ENCODE peak calls at places on chromosomes 6 and 20, in ten cellular contexts. N is stomach, E is spleen, W is transverse colon, O is ovary, S is tibial nerve, L is heart left ventricle, M is esophagus squamous epithelium, A is testis, K is NB4. Y is an unnamed sample.

GRCh38 chr20:50916257-50916656 is 15.0 kb downstream of the ADNP start:
- DNase-seq in S (no peak), K (no peak), L (no peak), A (no peak), N (no peak), O (no peak), W (no peak), M (no peak), E (no peak), Y (no peak)

GRCh38 chr6:144897441-144897921 is 612.3 kb downstream of the UTRN start:
- DNase-seq in L (no peak), N (no peak), S (no peak), A (no peak), W (no peak), M (no peak), O (no peak), E (no peak), K (no peak), Y (no peak)

GRCh38 chr6:62891065-62891647 is 320.1 kb upstream of the FKBP1C start:
- DNase-seq in K (peak; percentile 25), O (no peak), A (no peak), S (no peak), E (no peak), L (no peak), N (no peak), W (no peak), M (no peak), Y (no peak)

GRCh38 chr6:130482645-130483390 is 117.0 kb downstream of the TMEM200A start:
- DNase-seq in M (no peak), O (no peak), S (no peak), W (no peak), E (no peak), N (no peak), L (no peak), A (no peak), K (no peak), Y (no peak)

GRCh38 chr20:3995067-3995748 is 20.1 kb downstream of the RNF24 start:
- DNase-seq in W (no peak), S (no peak), K (peak; percentile 35), E (no peak), O (no peak), A (no peak), M (no peak), L (no peak), N (no peak), Y (no peak)

GRCh38 chr6:77217896-77218295 is 245.4 kb downstream of the HTR1B start:
- DNase-seq in L (no peak), A (no peak), S (no peak), E (no peak), K (no peak), O (no peak), W (no peak), M (no peak), N (no peak), Y (no peak)

GRCh38 chr20:11222243-11222642 is 548.4 kb upstream of the JAG1 start:
- DNase-seq in W (no peak), S (no peak), O (no peak), K (no peak), A (no peak), L (no peak), N (no peak), M (no peak), E (no peak), Y (no peak)

GRCh38 chr6:38517005-38517404 is 122.7 kb downstream of the BTBD9 start:
- DNase-seq in K (no peak), M (no peak), L (no peak), S (no peak), A (no peak), N (no peak), W (no peak), E (no peak), O (no peak), Y (no peak)

GRCh38 chr6:27128796-27129094 is 118.8 kb upstream of the PRSS16 start:
- DNase-seq in K (no peak), A (no peak), W (no peak), M (no peak), S (no peak), E (no peak), O (no peak), L (no peak), N (no peak), Y (no peak)

GRCh38 chr6:27126046-27126814 is 121.3 kb upstream of the PRSS16 start:
- DNase-seq in L (no peak), A (no peak), K (no peak), O (no peak), N (no peak), E (no peak), M (no peak), W (no peak), S (no peak), Y (no peak)

GRCh38 chr6:27127874-27128795 is 119.4 kb upstream of the PRSS16 start:
- DNase-seq in L (no peak), M (no peak), O (no peak), K (no peak), S (no peak), E (no peak), W (no peak), N (no peak), A (no peak), Y (no peak)

GRCh38 chr6:27129095-27129815 is 118.2 kb upstream of the PRSS16 start:
- DNase-seq in N (no peak), W (no peak), K (no peak), A (no peak), M (no peak), O (no peak), S (no peak), L (no peak), E (no peak), Y (no peak)

GRCh38 chr6:27126815-27127537 is 120.5 kb upstream of the PRSS16 start:
- DNase-seq in O (peak; percentile 83), W (peak; percentile 93), K (peak; percentile 95), S (peak; percentile 80), L (peak; percentile 92), N (peak; percentile 89), E (peak; percentile 94), A (peak; percentile 96), M (peak; percentile 33), Y (peak; percentile 95)
- TF ChIP-seq POLR2A in O (no peak), W (no peak), K (no peak), S (no peak), L (no peak), N (no peak), E (no peak), A (no peak), M (no peak), Y (peak; percentile 44)

DNA sequence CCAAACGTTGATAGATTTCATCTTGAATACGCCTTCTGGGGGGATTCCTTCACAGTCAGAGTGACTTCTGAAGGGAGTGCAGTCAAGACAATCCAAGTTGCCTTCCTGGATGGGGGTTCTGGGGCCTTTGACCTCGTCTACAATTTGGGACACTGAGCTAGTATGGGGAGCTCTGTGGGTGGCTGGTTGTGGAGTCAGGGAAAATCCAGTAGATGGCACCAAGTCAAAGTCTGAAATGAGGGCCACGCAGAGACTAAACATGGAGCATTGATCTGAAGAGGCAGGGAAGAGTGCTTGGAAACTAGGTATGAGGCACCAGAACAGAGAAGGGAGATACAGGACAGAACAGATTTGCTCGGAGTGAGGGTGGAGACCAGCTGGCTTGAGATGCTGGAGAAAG is 43.6 kb upstream of the CCN6 start:
- DNase-seq in K (peak; percentile 31), S (no peak), E (no peak), A (no peak), O (no peak), N (no peak), W (no peak), L (no peak), M (no peak), Y (no peak)
- TF ChIP-seq CTCF in K (no peak), S (peak; percentile 21), E (no peak), A (no peak), O (no peak), N (no peak), W (no peak), L (no peak), M (no peak), Y (no peak)

GRCh38 chr6:78629836-78630235 is 237.5 kb upstream of the IRAK1BP1 start:
- DNase-seq in N (no peak), L (no peak), K (no peak), O (no peak), E (no peak), W (no peak), M (no peak), S (no peak), A (no peak), Y (no peak)
- H3K4me3 ChIP-seq in N (no peak overlapping the region), L (no peak overlapping the region), K (no peak overlapping the region), O (no peak overlapping the region), E (no peak overlapping the region), W (no peak overlapping the region), M (peak overlapping the region; percentile 21), S (no peak overlapping the region), A (peak overlapping the region; percentile 46), Y (peak overlapping the region; percentile 50)

DNA sequence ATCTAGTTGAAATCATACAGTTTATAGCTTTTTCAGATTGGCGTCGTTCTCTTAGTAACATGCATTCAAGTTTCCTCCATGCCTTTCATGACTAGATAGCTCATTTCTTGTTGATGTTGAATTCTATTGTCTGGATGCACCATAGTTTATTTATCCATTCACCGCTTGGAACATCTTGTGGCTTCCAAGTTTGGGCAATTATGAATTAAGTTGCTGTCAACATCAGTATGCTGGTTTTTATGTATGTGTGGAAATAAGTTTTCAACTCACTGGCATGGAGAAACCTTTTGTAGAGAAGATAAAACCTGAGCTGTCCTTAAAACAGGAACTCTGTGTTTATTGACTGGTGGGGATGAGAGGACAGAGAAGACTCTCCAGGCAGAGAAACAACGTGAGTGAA is 248.0 kb downstream of the CDC5L start:
- DNase-seq in O (no peak), M (no peak), A (no peak), S (no peak), W (no peak), N (no peak), E (no peak), K (no peak), L (no peak), Y (no peak)
- TF ChIP-seq POLR2A in O (no peak), M (no peak), A (no peak), S (no peak), W (no peak), N (no peak), E (no peak), K (no peak), L (no peak), Y (no peak)

DNA sequence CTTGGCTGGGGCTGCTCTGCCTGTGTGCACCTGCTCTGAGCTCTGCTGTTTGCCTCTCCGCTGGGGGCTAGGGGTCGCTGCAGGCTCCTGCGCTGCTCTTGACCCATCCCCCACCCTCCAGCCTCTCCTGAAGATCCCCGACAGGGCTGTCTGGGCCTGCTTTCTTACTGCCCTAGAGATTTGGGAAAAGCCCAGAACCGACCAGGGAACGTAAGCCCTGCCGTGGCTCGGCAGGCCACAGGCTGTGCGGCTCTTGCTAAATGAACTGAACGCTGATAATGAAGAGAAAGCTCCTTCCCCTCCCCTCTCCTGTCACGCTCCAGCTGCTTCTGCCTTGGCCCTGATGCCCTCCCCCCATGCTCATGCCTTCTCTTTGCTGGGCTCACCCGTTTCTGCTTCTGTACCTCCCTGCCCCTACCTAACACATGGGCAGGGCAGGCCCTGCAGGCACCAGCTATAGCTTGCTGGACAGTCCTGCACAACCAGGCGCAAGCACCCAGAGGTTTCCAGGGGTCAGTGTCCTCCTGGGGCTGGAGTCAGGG is 32.0 kb upstream of the PCMTD2 start:
- DNase-seq in S (no peak), N (no peak), E (no peak), M (no peak), L (peak; percentile 63), O (peak; percentile 66), K (no peak), A (peak; percentile 76), W (no peak), Y (no peak)
- TF ChIP-seq CTCF in S (no peak), N (no peak), E (no peak), M (no peak), L (peak; percentile 25), O (no peak), K (peak; percentile 7), A (no peak), W (no peak), Y (no peak)

GRCh38 chr6:142562865-142563264 is 261.1 kb downstream of the ADGRG6 start:
- DNase-seq in N (no peak), E (no peak), A (no peak), K (no peak), S (no peak), M (no peak), O (no peak), L (no peak), W (no peak), Y (no peak)
- H3K4me3 ChIP-seq in N (no peak overlapping the region), E (no peak overlapping the region), A (no peak overlapping the region), K (no peak overlapping the region), S (no peak overlapping the region), M (no peak overlapping the region), O (no peak overlapping the region), L (no peak overlapping the region), W (no peak overlapping the region), Y (no peak overlapping the region)